ENCODE peak calls at places on chromosomes 13 and 19, in nine cellular contexts. One of them, this sample, is unnamed.

GRCh38 chr13:67229438-67230242 is 496 bp downstream of the PCDH9 start:
- DNase-seq in iPS DF 19.7: no peak
- DNase-seq in bronchial epithelial cell: peak
- DNase-seq in omental fat pad: no peak
- DNase-seq in HCT116: no peak
- DNase-seq in activated naive CD8-positive, alpha-beta T cell treated with anti-CD3 and anti-CD28 coated beads, Interleukin-2, amount 50 U/mL, for 24 hours: no peak
- DNase-seq in HTR-8/SVneo: no peak
- DNase-seq in left cardiac atrium: no peak
- DNase-seq in HS-27A: no peak
- DNase-seq in this sample: peak

GRCh38 chr19:17796013-17796837 is 1.3 kb downstream of the B3GNT3 start:
- DNase-seq in HCT116: peak
- DNase-seq in bronchial epithelial cell: no peak
- DNase-seq in iPS DF 19.7: no peak
- DNase-seq in HTR-8/SVneo: no peak
- DNase-seq in HS-27A: no peak
- DNase-seq in left cardiac atrium: no peak
- DNase-seq in activated naive CD8-positive, alpha-beta T cell treated with anti-CD3 and anti-CD28 coated beads, Interleukin-2, amount 50 U/mL, for 24 hours: no peak
- DNase-seq in omental fat pad: no peak
- DNase-seq in this sample: no peak

GRCh38 chr19:8655340-8655709 is 24.9 kb downstream of the NFILZ start:
- DNase-seq in omental fat pad: no peak
- DNase-seq in activated naive CD8-positive, alpha-beta T cell treated with anti-CD3 and anti-CD28 coated beads, Interleukin-2, amount 50 U/mL, for 24 hours: peak
- DNase-seq in iPS DF 19.7: no peak
- DNase-seq in left cardiac atrium: no peak
- DNase-seq in HS-27A: no peak
- DNase-seq in HTR-8/SVneo: no peak
- DNase-seq in bronchial epithelial cell: no peak
- DNase-seq in HCT116: no peak
- DNase-seq in this sample: peak

GRCh38 chr13:101424381-101425155 is 8.3 kb upstream of the NALCN start:
- DNase-seq in HS-27A: no peak
- DNase-seq in left cardiac atrium: peak
- DNase-seq in activated naive CD8-positive, alpha-beta T cell treated with anti-CD3 and anti-CD28 coated beads, Interleukin-2, amount 50 U/mL, for 24 hours: no peak
- DNase-seq in omental fat pad: no peak
- DNase-seq in bronchial epithelial cell: no peak
- DNase-seq in iPS DF 19.7: no peak
- DNase-seq in HCT116: no peak
- DNase-seq in HTR-8/SVneo: no peak
- DNase-seq in this sample: no peak

GRCh38 chr19:38989066-38989605 is 13.6 kb upstream of the FBXO17 start:
- DNase-seq in left cardiac atrium: no peak
- DNase-seq in bronchial epithelial cell: no peak
- DNase-seq in HCT116: no peak
- DNase-seq in omental fat pad: no peak
- DNase-seq in HS-27A: peak
- DNase-seq in activated naive CD8-positive, alpha-beta T cell treated with anti-CD3 and anti-CD28 coated beads, Interleukin-2, amount 50 U/mL, for 24 hours: no peak
- DNase-seq in HTR-8/SVneo: peak
- DNase-seq in iPS DF 19.7: no peak
- DNase-seq in this sample: no peak

GRCh38 chr13:64410654-64411053 is 2819.5 kb downstream of the PCDH9 start:
- DNase-seq in HCT116: no peak
- DNase-seq in iPS DF 19.7: no peak
- DNase-seq in HTR-8/SVneo: no peak
- DNase-seq in omental fat pad: no peak
- DNase-seq in bronchial epithelial cell: no peak
- DNase-seq in HS-27A: no peak
- DNase-seq in left cardiac atrium: no peak
- DNase-seq in activated naive CD8-positive, alpha-beta T cell treated with anti-CD3 and anti-CD28 coated beads, Interleukin-2, amount 50 U/mL, for 24 hours: no peak
- DNase-seq in this sample: no peak

GRCh38 chr19:6048808-6049405 is 61.4 kb downstream of the RFX2 start:
- DNase-seq in omental fat pad: peak
- DNase-seq in left cardiac atrium: peak
- DNase-seq in bronchial epithelial cell: peak
- DNase-seq in HTR-8/SVneo: peak
- DNase-seq in iPS DF 19.7: no peak
- DNase-seq in HS-27A: peak
- DNase-seq in activated naive CD8-positive, alpha-beta T cell treated with anti-CD3 and anti-CD28 coated beads, Interleukin-2, amount 50 U/mL, for 24 hours: peak
- DNase-seq in HCT116: peak
- DNase-seq in this sample: peak

GRCh38 chr19:7925171-7925837 is 631 bp downstream of the CTXN1 start:
- DNase-seq in HS-27A: no peak
- DNase-seq in HTR-8/SVneo: peak
- DNase-seq in activated naive CD8-positive, alpha-beta T cell treated with anti-CD3 and anti-CD28 coated beads, Interleukin-2, amount 50 U/mL, for 24 hours: peak
- DNase-seq in left cardiac atrium: peak
- DNase-seq in bronchial epithelial cell: peak
- DNase-seq in iPS DF 19.7: no peak
- DNase-seq in omental fat pad: peak
- DNase-seq in HCT116: peak
- DNase-seq in this sample: peak

GRCh38 chr13:42396901-42397670 is 125.1 kb downstream of the AKAP11 start:
- DNase-seq in HTR-8/SVneo: no peak
- DNase-seq in bronchial epithelial cell: peak
- DNase-seq in iPS DF 19.7: no peak
- DNase-seq in activated naive CD8-positive, alpha-beta T cell treated with anti-CD3 and anti-CD28 coated beads, Interleukin-2, amount 50 U/mL, for 24 hours: no peak
- DNase-seq in omental fat pad: no peak
- DNase-seq in left cardiac atrium: no peak
- DNase-seq in HCT116: no peak
- DNase-seq in HS-27A: no peak
- DNase-seq in this sample: no peak

GRCh38 chr13:48950507-48950886 is 25.2 kb upstream of the FNDC3A start:
- DNase-seq in HCT116: peak
- DNase-seq in activated naive CD8-positive, alpha-beta T cell treated with anti-CD3 and anti-CD28 coated beads, Interleukin-2, amount 50 U/mL, for 24 hours: no peak
- DNase-seq in omental fat pad: no peak
- DNase-seq in left cardiac atrium: no peak
- DNase-seq in bronchial epithelial cell: peak
- DNase-seq in iPS DF 19.7: no peak
- DNase-seq in HS-27A: no peak
- DNase-seq in HTR-8/SVneo: no peak
- DNase-seq in this sample: no peak

GRCh38 chr19:45767881-45768643 is 990 bp downstream of the SIX5 start:
- DNase-seq in bronchial epithelial cell: peak
- DNase-seq in HCT116: no peak
- DNase-seq in activated naive CD8-positive, alpha-beta T cell treated with anti-CD3 and anti-CD28 coated beads, Interleukin-2, amount 50 U/mL, for 24 hours: peak
- DNase-seq in omental fat pad: no peak
- DNase-seq in HTR-8/SVneo: no peak
- DNase-seq in left cardiac atrium: peak
- DNase-seq in HS-27A: peak
- DNase-seq in iPS DF 19.7: no peak
- DNase-seq in this sample: no peak

GRCh38 chr19:32837531-32837930 is 32.0 kb downstream of the SLC7A9 start:
- DNase-seq in bronchial epithelial cell: no peak
- DNase-seq in HCT116: no peak
- DNase-seq in left cardiac atrium: no peak
- DNase-seq in HS-27A: no peak
- DNase-seq in iPS DF 19.7: no peak
- DNase-seq in HTR-8/SVneo: no peak
- DNase-seq in omental fat pad: no peak
- DNase-seq in activated naive CD8-positive, alpha-beta T cell treated with anti-CD3 and anti-CD28 coated beads, Interleukin-2, amount 50 U/mL, for 24 hours: no peak
- DNase-seq in this sample: no peak

GRCh38 chr19:32615569-32615968 is 34.6 kb downstream of the PDCD5 start:
- DNase-seq in HS-27A: no peak
- DNase-seq in iPS DF 19.7: no peak
- DNase-seq in bronchial epithelial cell: no peak
- DNase-seq in HCT116: no peak
- DNase-seq in omental fat pad: no peak
- DNase-seq in left cardiac atrium: no peak
- DNase-seq in HTR-8/SVneo: no peak
- DNase-seq in activated naive CD8-positive, alpha-beta T cell treated with anti-CD3 and anti-CD28 coated beads, Interleukin-2, amount 50 U/mL, for 24 hours: no peak
- DNase-seq in this sample: no peak

GRCh38 chr13:20412761-20413355 is 112.8 kb downstream of the CRYL1 start:
- DNase-seq in bronchial epithelial cell: peak
- DNase-seq in HS-27A: no peak
- DNase-seq in iPS DF 19.7: peak
- DNase-seq in HTR-8/SVneo: no peak
- DNase-seq in omental fat pad: no peak
- DNase-seq in HCT116: no peak
- DNase-seq in left cardiac atrium: no peak
- DNase-seq in activated naive CD8-positive, alpha-beta T cell treated with anti-CD3 and anti-CD28 coated beads, Interleukin-2, amount 50 U/mL, for 24 hours: no peak
- DNase-seq in this sample: peak

GRCh38 chr13:91894311-91894710 is 495.9 kb downstream of the GPC5 start:
- DNase-seq in HS-27A: no peak
- DNase-seq in left cardiac atrium: no peak
- DNase-seq in activated naive CD8-positive, alpha-beta T cell treated with anti-CD3 and anti-CD28 coated beads, Interleukin-2, amount 50 U/mL, for 24 hours: no peak
- DNase-seq in bronchial epithelial cell: no peak
- DNase-seq in HCT116: no peak
- DNase-seq in omental fat pad: no peak
- DNase-seq in HTR-8/SVneo: no peak
- DNase-seq in iPS DF 19.7: no peak
- DNase-seq in this sample: no peak

GRCh38 chr13:105997436-105998232 is 537.8 kb downstream of the EFNB2 start:
- DNase-seq in HS-27A: no peak
- DNase-seq in omental fat pad: no peak
- DNase-seq in HTR-8/SVneo: no peak
- DNase-seq in iPS DF 19.7: no peak
- DNase-seq in activated naive CD8-positive, alpha-beta T cell treated with anti-CD3 and anti-CD28 coated beads, Interleukin-2, amount 50 U/mL, for 24 hours: no peak
- DNase-seq in bronchial epithelial cell: no peak
- DNase-seq in HCT116: no peak
- DNase-seq in left cardiac atrium: no peak
- DNase-seq in this sample: no peak

GRCh38 chr19:28012361-28012760 is 1200.6 kb downstream of the UQCRFS1 start:
- DNase-seq in HS-27A: no peak
- DNase-seq in activated naive CD8-positive, alpha-beta T cell treated with anti-CD3 and anti-CD28 coated beads, Interleukin-2, amount 50 U/mL, for 24 hours: no peak
- DNase-seq in left cardiac atrium: no peak
- DNase-seq in omental fat pad: no peak
- DNase-seq in HTR-8/SVneo: no peak
- DNase-seq in iPS DF 19.7: peak
- DNase-seq in HCT116: no peak
- DNase-seq in bronchial epithelial cell: no peak
- DNase-seq in this sample: no peak

GRCh38 chr13:107842562-107843180 is 372.7 kb downstream of the LIG4 start:
- DNase-seq in left cardiac atrium: no peak
- DNase-seq in HCT116: no peak
- DNase-seq in iPS DF 19.7: no peak
- DNase-seq in activated naive CD8-positive, alpha-beta T cell treated with anti-CD3 and anti-CD28 coated beads, Interleukin-2, amount 50 U/mL, for 24 hours: no peak
- DNase-seq in bronchial epithelial cell: peak
- DNase-seq in HS-27A: no peak
- DNase-seq in HTR-8/SVneo: no peak
- DNase-seq in omental fat pad: no peak
- DNase-seq in this sample: no peak

This sample was measured in stimulated activated CD4-positive, alpha-beta T cell treated with anti-CD3 and anti-CD28 coated beads, Interleukin-1b, Interleukin-23, amount 100 ng/mL, for 48 hours.